ENCODE peak calls at places on chromosomes 12 and 14, in four cellular contexts. Z, Y, M and J are unnamed samples.

GRCh38 chr12:54588110-54588831 is at the start of gene PPP1R1A:
- DNase-seq in Y (no peak), M (no peak), Z (peak; percentile 20), J (no peak)

GRCh38 chr14:88168498-88169165 is 154.4 kb downstream of the KCNK10 start:
- DNase-seq in Z (peak; percentile 20), M (no peak), Y (peak; percentile 17), J (no peak)

GRCh38 chr12:79844693-79845092 is 90.2 kb downstream of the PPP1R12A start:
- DNase-seq in M (peak; percentile 71), Y (peak; percentile 67), Z (no peak), J (no peak)

GRCh38 chr14:100679707-100680438 is 46.8 kb upstream of the DLK1 start:
- DNase-seq in Z (peak; percentile 65), Y (no peak), M (no peak), J (no peak)

GRCh38 chr14:57480044-57480443 is 13.6 kb downstream of the CCDC198 start:
- DNase-seq in M (no peak), Y (no peak), Z (no peak), J (no peak)

GRCh38 chr12:131309700-131310099 is 356.0 kb downstream of the ADGRD1 start:
- DNase-seq in Y (no peak), Z (no peak), M (no peak), J (no peak)

GRCh38 chr12:46266869-46267617 is 1.8 kb downstream of the SLC38A1 start:
- DNase-seq in Y (peak; percentile 51), M (no peak), Z (peak; percentile 39), J (peak; percentile 60)

GRCh38 chr14:100556936-100557505 is 30.2 kb downstream of the BEGAIN start:
- DNase-seq in Y (no peak), Z (no peak), M (no peak), J (no peak)

GRCh38 chr14:23950411-23951135 is 3.0 kb upstream of the DHRS4 start:
- DNase-seq in Y (no peak), Z (no peak), M (no peak), J (no peak)

GRCh38 chr14:67172056-67172455 is 17.2 kb upstream of the GARIN2 start:
- DNase-seq in Y (no peak), M (no peak), Z (no peak), J (no peak)

GRCh38 chr12:113949321-113950305 is 16.5 kb downstream of the RBM19 start:
- DNase-seq in Y (no peak), Z (no peak), M (no peak), J (no peak)

GRCh38 chr12:43957732-43958131 is 121.9 kb downstream of the TMEM117 start:
- DNase-seq in M (peak; percentile 37), Z (peak; percentile 10), Y (peak; percentile 52), J (no peak)

GRCh38 chr14:52950898-52951729 is at the start of gene FERMT2:
- DNase-seq in Z (peak; percentile 94), M (peak; percentile 57), Y (peak; percentile 75), J (peak; percentile 83)

GRCh38 chr12:19757317-19757877 is 318.1 kb downstream of the AEBP2 start:
- DNase-seq in Y (peak; percentile 19), M (peak; percentile 19), Z (no peak), J (no peak)
- TF ChIP-seq CTCF in Y (peak; percentile 77), M (peak; percentile 62), Z (peak; percentile 74), J (no peak)

DNA sequence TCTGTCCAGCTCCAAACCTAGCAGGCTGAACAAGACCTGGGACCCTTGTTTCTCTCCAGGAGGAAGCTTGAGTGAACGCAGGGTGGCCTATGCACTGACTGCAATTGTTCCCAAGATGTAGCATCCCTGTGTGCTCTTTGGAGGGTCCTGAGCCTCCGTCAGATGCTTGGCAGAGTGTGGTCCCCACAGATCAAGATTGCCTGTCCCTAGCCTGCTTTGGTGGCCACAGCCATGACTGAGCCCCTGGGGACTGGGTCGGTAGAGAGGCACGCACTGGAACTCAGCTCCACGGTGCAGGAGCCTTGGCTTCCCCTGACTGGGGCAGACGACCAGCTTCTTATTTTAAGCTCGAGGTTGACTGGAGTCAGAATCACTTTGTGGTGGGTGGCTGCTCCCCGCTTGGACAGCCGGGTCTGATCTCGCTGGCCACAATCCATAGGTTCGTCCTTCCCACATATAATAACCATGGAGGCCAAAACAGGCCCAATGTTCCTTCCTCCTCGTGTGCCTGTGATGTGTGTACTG is 97.8 kb downstream of the LGMN start:
- DNase-seq in Z (no peak), M (no peak), Y (no peak), J (no peak)
- H3K27ac ChIP-seq in Z (peak overlapping the region; percentile 10), M (no peak overlapping the region), Y (no peak overlapping the region), J (peak overlapping the region; percentile 76)

DNA sequence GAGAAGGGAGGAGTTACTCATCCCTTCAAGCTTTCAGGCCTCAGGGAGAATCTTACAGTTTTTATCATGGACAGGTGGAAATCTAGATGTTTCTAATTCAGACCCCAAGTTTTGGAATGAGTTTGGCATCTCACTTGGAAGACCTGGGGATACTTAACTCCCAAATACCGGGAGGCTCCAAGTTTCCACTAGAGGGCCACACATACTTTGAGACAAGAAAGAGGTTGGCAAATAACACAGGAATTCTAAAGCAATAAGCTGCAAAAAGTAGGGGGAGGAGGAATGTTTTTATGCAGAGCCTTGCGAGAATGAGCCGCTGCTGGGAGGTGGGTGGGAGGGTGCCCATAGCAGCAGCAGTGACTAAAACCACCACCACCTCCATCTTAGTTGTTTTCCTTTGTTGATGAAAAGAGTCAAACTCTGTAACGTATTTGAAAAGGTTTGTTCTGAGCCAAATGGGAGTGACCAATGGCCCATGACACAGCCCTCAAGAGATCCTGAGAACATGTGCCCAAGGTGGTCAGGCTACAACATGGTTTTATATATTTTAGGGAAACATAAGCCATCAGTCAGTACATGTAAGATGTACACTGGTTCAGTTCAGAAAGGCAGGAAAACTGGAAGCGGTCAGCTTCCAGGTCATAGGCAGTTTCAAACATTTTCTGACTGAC is 34.2 kb upstream of the RNASE1 start:
- DNase-seq in Y (peak; percentile 22), M (peak; percentile 66), Z (no peak), J (no peak)
- H3K4me1 ChIP-seq in Y (no peaks in the 10 kb centered on the region), M (no peaks in the 10 kb centered on the region), Z (no peaks in the 10 kb centered on the region), J (no peaks in the 10 kb centered on the region)

DNA sequence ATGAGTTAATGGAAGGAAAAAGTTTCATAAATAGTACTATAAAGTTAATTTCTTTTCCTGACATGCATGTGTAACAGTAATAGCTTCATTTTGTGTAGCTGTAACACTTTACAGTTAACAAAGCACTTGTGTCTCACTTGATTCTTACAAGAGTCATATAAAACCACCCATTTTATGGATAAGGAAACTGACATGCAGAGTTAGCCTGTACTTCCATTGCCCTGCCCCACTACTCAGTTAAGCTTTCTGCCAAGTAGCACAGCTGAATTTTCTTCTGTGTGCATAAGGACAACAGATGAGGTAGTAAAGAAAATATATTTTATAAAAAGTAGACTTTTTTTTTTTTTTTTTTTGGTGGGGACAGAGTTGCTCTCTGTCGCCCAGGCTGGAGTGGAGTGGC is 32.2 kb downstream of the ANO6 start:
- DNase-seq in Z (no peak), Y (no peak), M (no peak), J (no peak)
- TF ChIP-seq CTCF in Z (no peak), Y (no peak), M (no peak), J (no peak)

GRCh38 chr12:26378721-26379120 is 183.3 kb downstream of the SSPN start:
- DNase-seq in Y (no peak), Z (peak; percentile 29), M (no peak), J (no peak)
- H3K27ac ChIP-seq in Y (no peak overlapping the region), Z (no peak overlapping the region), M (no peak overlapping the region), J (no peak overlapping the region)

GRCh38 chr14:92734618-92735017 is 13.8 kb downstream of the LGMN start:
- DNase-seq in Y (no peak), Z (no peak), M (no peak), J (no peak)
- H3K4me1 ChIP-seq in Y (peaks cover 8% of the 10 kb centered on the region), Z (peaks cover 5% of the 10 kb centered on the region), M (peaks cover 15% of the 10 kb centered on the region), J (no peaks in the 10 kb centered on the region)

GRCh38 chr12:69196302-69197288 is 42.8 kb upstream of the CPSF6 start:
- DNase-seq in Z (no peak), M (no peak), Y (peak; percentile 5), J (no peak)
- TF ChIP-seq CTCF in Z (no peak), M (peak; percentile 37), Y (peak; percentile 64), J (no peak)